ENCODE peak calls at places on chromosome 11, in four cellular contexts. One of them, this sample, is unnamed.

GRCh38 chr11:103618532-103618931 is 417.9 kb upstream of the DDI1 start:
- DNase-seq in GM23338: no peak
- DNase-seq in WTC11: no peak
- DNase-seq in H1: no peak
- DNase-seq in this sample: no peak

GRCh38 chr11:87266751-87267150 is 229.0 kb downstream of the TMEM135 start:
- DNase-seq in WTC11: no peak
- DNase-seq in H1: no peak
- DNase-seq in GM23338: no peak
- DNase-seq in this sample: peak; percentile 13

GRCh38 chr11:70543611-70544010 is 145.3 kb downstream of the CTTN start:
- DNase-seq in H1: no peak
- DNase-seq in WTC11: no peak
- DNase-seq in GM23338: no peak
- DNase-seq in this sample: no peak

GRCh38 chr11:125953401-125953935 is 7.6 kb downstream of the VSIG10L2 start:
- DNase-seq in H1: no peak
- DNase-seq in GM23338: no peak
- DNase-seq in WTC11: no peak
- DNase-seq in this sample: no peak

GRCh38 chr11:97389270-97389669 is 999.5 kb downstream of the JRKL start:
- DNase-seq in WTC11: no peak
- DNase-seq in H1: no peak
- DNase-seq in GM23338: no peak
- DNase-seq in this sample: no peak

GRCh38 chr11:31809857-31810778 is 1.0 kb downstream of the PAX6 start:
- DNase-seq in WTC11: peak; percentile 61
- DNase-seq in H1: peak; percentile 78
- DNase-seq in GM23338: peak; percentile 73
- DNase-seq in this sample: peak; percentile 27

GRCh38 chr11:34749666-34750659 is 129.1 kb downstream of the EHF start:
- DNase-seq in WTC11: no peak
- DNase-seq in H1: no peak
- DNase-seq in GM23338: no peak
- DNase-seq in this sample: no peak

GRCh38 chr11:21415566-21415965 is 746.2 kb downstream of the NELL1 start:
- DNase-seq in WTC11: no peak
- DNase-seq in GM23338: no peak
- DNase-seq in H1: no peak
- DNase-seq in this sample: no peak

GRCh38 chr11:2752923-2753322 is 53.1 kb upstream of the KCNQ1OT1 start:
- DNase-seq in H1: no peak
- DNase-seq in GM23338: no peak
- DNase-seq in WTC11: no peak
- DNase-seq in this sample: no peak

GRCh38 chr11:75325713-75326438 is 25.6 kb downstream of the ARRB1 start:
- DNase-seq in WTC11: no peak
- DNase-seq in H1: no peak
- DNase-seq in GM23338: no peak
- DNase-seq in this sample: peak; percentile 40

GRCh38 chr11:65150513-65151271 is 16.4 kb upstream of the SYVN1 start:
- DNase-seq in H1: no peak
- DNase-seq in GM23338: no peak
- DNase-seq in WTC11: no peak
- DNase-seq in this sample: peak; percentile 68

GRCh38 chr11:93740031-93740801 is 1.1 kb downstream of the TAF1D start:
- DNase-seq in GM23338: peak; percentile 70
- DNase-seq in H1: no peak
- DNase-seq in WTC11: peak; percentile 37
- DNase-seq in this sample: no peak

GRCh38 chr11:16779436-16779835 is 41.0 kb downstream of the C11orf58 start:
- DNase-seq in H1: no peak
- DNase-seq in GM23338: peak; percentile 37
- DNase-seq in WTC11: peak; percentile 33
- DNase-seq in this sample: peak; percentile 80

GRCh38 chr11:10499452-10500262 is 41.3 kb downstream of the RNF141 start:
- DNase-seq in H1: no peak
- DNase-seq in WTC11: no peak
- DNase-seq in GM23338: no peak
- DNase-seq in this sample: no peak

GRCh38 chr11:66015094-66015881 is 3.5 kb downstream of the CST6 start:
- DNase-seq in WTC11: no peak
- DNase-seq in GM23338: no peak
- DNase-seq in H1: no peak
- DNase-seq in this sample: no peak

GRCh38 chr11:120431633-120432032 is 79.9 kb upstream of the GRIK4 start:
- DNase-seq in H1: no peak
- DNase-seq in WTC11: peak; percentile 23
- DNase-seq in GM23338: peak; percentile 67
- DNase-seq in this sample: peak; percentile 41

DNA sequence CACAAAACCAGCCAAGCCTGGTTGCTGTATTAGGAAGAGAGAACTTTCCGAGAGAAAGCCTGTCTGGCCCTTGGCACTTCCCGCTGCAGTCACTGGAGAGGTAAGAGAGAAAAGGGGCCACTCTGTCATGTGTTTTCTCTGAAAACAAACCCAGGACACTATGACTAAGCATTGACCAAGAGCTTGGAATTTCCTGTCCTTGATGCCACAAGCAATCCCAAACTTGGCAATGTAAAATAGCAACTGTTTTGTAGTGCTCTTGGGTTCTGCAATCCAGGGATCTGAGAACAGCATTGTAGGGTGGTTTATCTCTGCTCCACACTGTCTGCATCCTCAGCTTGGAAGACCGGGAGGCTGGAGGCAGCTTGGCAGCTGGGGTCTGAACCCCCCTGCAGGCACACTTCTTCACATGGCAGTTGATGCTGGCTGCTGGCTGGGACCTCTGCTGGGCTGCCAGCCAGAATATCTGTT is 537.1 kb upstream of the B3GAT1 start:
- DNase-seq in GM23338: no peak
- DNase-seq in H1: no peak
- DNase-seq in WTC11: no peak
- DNase-seq in this sample: no peak
- TF ChIP-seq CREB1 in GM23338: no peak
- TF ChIP-seq CREB1 in H1: no peak
- TF ChIP-seq CREB1 in WTC11: no peak
- TF ChIP-seq CREB1 in this sample: no peak

DNA sequence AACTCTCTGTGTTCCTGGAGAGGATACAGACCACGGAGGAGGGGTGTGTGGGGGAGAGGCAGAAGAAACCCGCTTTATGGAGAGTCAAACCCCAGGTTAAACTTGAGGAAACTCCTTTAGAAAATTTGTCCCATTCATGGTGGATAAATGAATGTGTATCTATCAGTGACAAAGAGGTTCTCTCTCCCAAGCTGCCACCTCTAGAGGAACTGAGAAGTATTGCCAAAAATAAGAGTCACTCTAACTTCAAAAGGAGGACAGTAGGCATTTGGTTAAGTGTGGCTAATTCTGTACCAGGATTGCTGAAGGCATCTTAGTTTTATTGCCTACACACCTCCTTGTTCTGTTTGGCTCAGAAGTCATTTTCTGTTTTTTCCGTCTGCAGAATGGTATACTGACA is 189.0 kb upstream of the MPPED2 start:
- DNase-seq in H1: no peak
- DNase-seq in WTC11: no peak
- DNase-seq in GM23338: peak; percentile 51
- DNase-seq in this sample: no peak
- TF ChIP-seq CREB1 in H1: no peak
- TF ChIP-seq CREB1 in WTC11: no peak
- TF ChIP-seq CREB1 in GM23338: no peak
- TF ChIP-seq CREB1 in this sample: no peak

GRCh38 chr11:73182824-73183321 is 35.2 kb upstream of the P2RY2 start:
- DNase-seq in H1: no peak
- DNase-seq in GM23338: peak; percentile 21
- DNase-seq in WTC11: no peak
- DNase-seq in this sample: peak; percentile 86
- TF ChIP-seq CREB1 in H1: no peak
- TF ChIP-seq CREB1 in GM23338: no peak
- TF ChIP-seq CREB1 in WTC11: no peak
- TF ChIP-seq CREB1 in this sample: no peak

GRCh38 chr11:85596886-85597285 is 30.3 kb downstream of the DLG2 start:
- DNase-seq in GM23338: no peak
- DNase-seq in WTC11: no peak
- DNase-seq in H1: no peak
- DNase-seq in this sample: no peak

GRCh38 chr11:85589373-85589772 is 37.8 kb downstream of the DLG2 start:
- DNase-seq in H1: no peak
- DNase-seq in GM23338: peak; percentile 12
- DNase-seq in WTC11: no peak
- DNase-seq in this sample: no peak

GRCh38 chr11:85595285-85595884 is 31.8 kb downstream of the DLG2 start:
- DNase-seq in H1: no peak
- DNase-seq in WTC11: no peak
- DNase-seq in GM23338: peak; percentile 59
- DNase-seq in this sample: peak; percentile 62

DNA sequence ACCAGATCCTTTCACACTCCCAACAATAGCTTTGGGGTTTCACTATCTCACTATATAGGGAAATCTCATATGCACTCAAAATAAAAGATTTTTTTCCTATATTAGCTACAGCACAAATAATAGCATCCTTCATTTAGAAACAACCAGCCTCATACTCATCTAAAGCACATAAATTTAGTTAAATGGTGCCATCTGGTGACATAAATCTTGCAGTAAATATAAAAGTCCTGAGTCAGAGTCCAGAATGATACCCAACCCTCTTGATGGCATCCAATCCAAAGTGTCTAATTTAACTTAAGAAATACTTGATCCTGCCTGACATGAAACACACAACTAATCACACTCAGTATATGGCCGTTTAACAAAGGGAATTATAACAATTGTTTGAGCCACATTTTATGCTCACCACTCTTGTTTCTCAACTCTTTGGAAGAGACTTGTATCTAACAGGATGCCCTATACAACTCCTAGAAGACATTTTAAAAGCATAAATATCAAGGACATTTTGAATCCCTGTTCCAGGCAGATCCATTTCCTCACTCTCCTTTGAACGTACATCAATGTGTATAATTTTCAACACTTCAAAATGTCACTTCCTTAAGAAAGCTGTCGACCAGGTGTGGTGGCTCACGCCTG is 36.2 kb downstream of the DLG2 start:
- DNase-seq in GM23338: peak; percentile 72
- DNase-seq in WTC11: no peak
- DNase-seq in H1: no peak
- DNase-seq in this sample: peak; percentile 11
- TF ChIP-seq CREB1 in GM23338: no peak
- TF ChIP-seq CREB1 in WTC11: no peak
- TF ChIP-seq CREB1 in H1: no peak
- TF ChIP-seq CREB1 in this sample: no peak

GRCh38 chr11:118200901-118201680 is 23.7 kb downstream of the JAML start:
- DNase-seq in GM23338: no peak
- DNase-seq in H1: no peak
- DNase-seq in WTC11: no peak
- DNase-seq in this sample: no peak
- TF ChIP-seq CREB1 in GM23338: no peak
- TF ChIP-seq CREB1 in H1: no peak
- TF ChIP-seq CREB1 in WTC11: no peak
- TF ChIP-seq CREB1 in this sample: no peak

This sample was measured in K562.